ENCODE peak calls at places on chromosome 15, in seven cellular contexts. One of them, this sample, is unnamed.

GRCh38 chr15:92907880-92908279 is 7.8 kb downstream of the CHD2 start:
- DNase-seq in H1: no peak
- DNase-seq in K562: no peak
- DNase-seq in HCT116: no peak
- DNase-seq in SK-N-SH: no peak
- DNase-seq in HepG2: no peak
- DNase-seq in GM12878: no peak
- DNase-seq in this sample: no peak

GRCh38 chr15:96338772-96339661 is 8.5 kb downstream of the NR2F2 start:
- DNase-seq in SK-N-SH: no peak
- DNase-seq in K562: no peak
- DNase-seq in GM12878: no peak
- DNase-seq in H1: no peak
- DNase-seq in HepG2: peak
- DNase-seq in HCT116: no peak
- DNase-seq in this sample: no peak

GRCh38 chr15:33190539-33190938 is 4.0 kb downstream of the FMN1 start:
- DNase-seq in HCT116: no peak
- DNase-seq in H1: no peak
- DNase-seq in GM12878: no peak
- DNase-seq in SK-N-SH: no peak
- DNase-seq in HepG2: no peak
- DNase-seq in K562: no peak
- DNase-seq in this sample: no peak

GRCh38 chr15:25937796-25938195 is 74.7 kb upstream of the ATP10A start:
- DNase-seq in HepG2: no peak
- DNase-seq in H1: no peak
- DNase-seq in HCT116: no peak
- DNase-seq in GM12878: no peak
- DNase-seq in SK-N-SH: no peak
- DNase-seq in K562: no peak
- DNase-seq in this sample: no peak

GRCh38 chr15:38012894-38013293 is 78.5 kb downstream of the TMCO5A start:
- DNase-seq in GM12878: no peak
- DNase-seq in HCT116: no peak
- DNase-seq in K562: no peak
- DNase-seq in HepG2: no peak
- DNase-seq in SK-N-SH: no peak
- DNase-seq in H1: no peak
- DNase-seq in this sample: no peak

GRCh38 chr15:94008101-94009080 is 223.0 kb upstream of the MCTP2 start:
- DNase-seq in K562: no peak
- DNase-seq in GM12878: no peak
- DNase-seq in HCT116: no peak
- DNase-seq in SK-N-SH: no peak
- DNase-seq in HepG2: no peak
- DNase-seq in H1: no peak
- DNase-seq in this sample: no peak

GRCh38 chr15:90388462-90389182 is 580 bp downstream of the IQGAP1 start:
- DNase-seq in H1: no peak
- DNase-seq in SK-N-SH: no peak
- DNase-seq in GM12878: no peak
- DNase-seq in K562: peak
- DNase-seq in HCT116: no peak
- DNase-seq in HepG2: peak
- DNase-seq in this sample: peak

GRCh38 chr15:64634020-64634419 is 141.4 kb downstream of the RBPMS2 start:
- DNase-seq in HCT116: no peak
- DNase-seq in SK-N-SH: no peak
- DNase-seq in HepG2: peak
- DNase-seq in GM12878: peak
- DNase-seq in H1: no peak
- DNase-seq in K562: no peak
- DNase-seq in this sample: no peak

GRCh38 chr15:49900036-49900435 is 219.0 kb downstream of the ATP8B4 start:
- DNase-seq in H1: no peak
- DNase-seq in HepG2: no peak
- DNase-seq in SK-N-SH: no peak
- DNase-seq in K562: no peak
- DNase-seq in HCT116: no peak
- DNase-seq in GM12878: no peak
- DNase-seq in this sample: no peak

GRCh38 chr15:33425149-33425548 is 114.4 kb downstream of the RYR3 start:
- DNase-seq in SK-N-SH: no peak
- DNase-seq in HepG2: no peak
- DNase-seq in HCT116: no peak
- DNase-seq in H1: no peak
- DNase-seq in K562: no peak
- DNase-seq in GM12878: no peak
- DNase-seq in this sample: no peak

GRCh38 chr15:49645937-49646336 is 25.1 kb downstream of the DTWD1 start:
- DNase-seq in HepG2: peak
- DNase-seq in K562: no peak
- DNase-seq in H1: no peak
- DNase-seq in SK-N-SH: no peak
- DNase-seq in HCT116: no peak
- DNase-seq in GM12878: no peak
- DNase-seq in this sample: no peak

GRCh38 chr15:47870956-47871625 is 153.8 kb downstream of the SEMA6D start:
- DNase-seq in SK-N-SH: no peak
- DNase-seq in H1: no peak
- DNase-seq in GM12878: no peak
- DNase-seq in HepG2: no peak
- DNase-seq in K562: no peak
- DNase-seq in HCT116: no peak
- DNase-seq in this sample: no peak

GRCh38 chr15:29687204-29687768 is 135.0 kb downstream of the TJP1 start:
- DNase-seq in H1: no peak
- DNase-seq in HepG2: no peak
- DNase-seq in SK-N-SH: no peak
- DNase-seq in HCT116: no peak
- DNase-seq in GM12878: no peak
- DNase-seq in K562: no peak
- DNase-seq in this sample: no peak

GRCh38 chr15:85793641-85794597 is 806 bp downstream of the KLHL25 start:
- DNase-seq in HCT116: no peak
- DNase-seq in SK-N-SH: peak
- DNase-seq in H1: no peak
- DNase-seq in K562: no peak
- DNase-seq in GM12878: no peak
- DNase-seq in HepG2: peak
- DNase-seq in this sample: no peak

GRCh38 chr15:93479679-93480078 is 390.7 kb upstream of the RGMA start:
- DNase-seq in HepG2: no peak
- DNase-seq in H1: no peak
- DNase-seq in SK-N-SH: no peak
- DNase-seq in K562: no peak
- DNase-seq in HCT116: no peak
- DNase-seq in GM12878: no peak
- DNase-seq in this sample: no peak

GRCh38 chr15:94834494-94834893 is 603.1 kb downstream of the MCTP2 start:
- DNase-seq in K562: no peak
- DNase-seq in HepG2: no peak
- DNase-seq in SK-N-SH: no peak
- DNase-seq in HCT116: no peak
- DNase-seq in GM12878: no peak
- DNase-seq in H1: no peak
- DNase-seq in this sample: no peak

GRCh38 chr15:69855601-69856000 is 242.1 kb downstream of the TLE3 start:
- DNase-seq in HepG2: no peak
- DNase-seq in HCT116: no peak
- DNase-seq in K562: no peak
- DNase-seq in SK-N-SH: peak
- DNase-seq in GM12878: no peak
- DNase-seq in H1: no peak
- DNase-seq in this sample: no peak

GRCh38 chr15:48644498-48644826 is 1.0 kb downstream of the FBN1 start:
- DNase-seq in H1: no peak
- DNase-seq in GM12878: no peak
- DNase-seq in K562: no peak
- DNase-seq in HepG2: no peak
- DNase-seq in SK-N-SH: no peak
- DNase-seq in HCT116: no peak
- DNase-seq in this sample: no peak

GRCh38 chr15:64816452-64816851 is 9.0 kb downstream of the PIF1 start:
- DNase-seq in GM12878: no peak
- DNase-seq in K562: no peak
- DNase-seq in H1: no peak
- DNase-seq in HepG2: peak
- DNase-seq in SK-N-SH: no peak
- DNase-seq in HCT116: no peak
- DNase-seq in this sample: no peak

GRCh38 chr15:91291673-91292072 is 191.6 kb downstream of the SV2B start:
- DNase-seq in SK-N-SH: peak
- DNase-seq in H1: no peak
- DNase-seq in HepG2: no peak
- DNase-seq in HCT116: peak
- DNase-seq in GM12878: no peak
- DNase-seq in K562: peak
- DNase-seq in this sample: no peak

GRCh38 chr15:35394416-35394815 is 151.5 kb downstream of the DPH6 start:
- DNase-seq in SK-N-SH: no peak
- DNase-seq in H1: no peak
- DNase-seq in HepG2: no peak
- DNase-seq in HCT116: no peak
- DNase-seq in GM12878: no peak
- DNase-seq in K562: no peak
- DNase-seq in this sample: no peak

GRCh38 chr15:29170496-29170895 is 99.1 kb downstream of the NSMCE3 start:
- DNase-seq in SK-N-SH: no peak
- DNase-seq in GM12878: no peak
- DNase-seq in H1: no peak
- DNase-seq in HCT116: no peak
- DNase-seq in HepG2: no peak
- DNase-seq in K562: no peak
- DNase-seq in this sample: no peak

GRCh38 chr15:47862402-47862801 is 145.1 kb downstream of the SEMA6D start:
- DNase-seq in HepG2: no peak
- DNase-seq in GM12878: peak
- DNase-seq in SK-N-SH: no peak
- DNase-seq in H1: no peak
- DNase-seq in HCT116: no peak
- DNase-seq in K562: no peak
- DNase-seq in this sample: no peak

DNA sequence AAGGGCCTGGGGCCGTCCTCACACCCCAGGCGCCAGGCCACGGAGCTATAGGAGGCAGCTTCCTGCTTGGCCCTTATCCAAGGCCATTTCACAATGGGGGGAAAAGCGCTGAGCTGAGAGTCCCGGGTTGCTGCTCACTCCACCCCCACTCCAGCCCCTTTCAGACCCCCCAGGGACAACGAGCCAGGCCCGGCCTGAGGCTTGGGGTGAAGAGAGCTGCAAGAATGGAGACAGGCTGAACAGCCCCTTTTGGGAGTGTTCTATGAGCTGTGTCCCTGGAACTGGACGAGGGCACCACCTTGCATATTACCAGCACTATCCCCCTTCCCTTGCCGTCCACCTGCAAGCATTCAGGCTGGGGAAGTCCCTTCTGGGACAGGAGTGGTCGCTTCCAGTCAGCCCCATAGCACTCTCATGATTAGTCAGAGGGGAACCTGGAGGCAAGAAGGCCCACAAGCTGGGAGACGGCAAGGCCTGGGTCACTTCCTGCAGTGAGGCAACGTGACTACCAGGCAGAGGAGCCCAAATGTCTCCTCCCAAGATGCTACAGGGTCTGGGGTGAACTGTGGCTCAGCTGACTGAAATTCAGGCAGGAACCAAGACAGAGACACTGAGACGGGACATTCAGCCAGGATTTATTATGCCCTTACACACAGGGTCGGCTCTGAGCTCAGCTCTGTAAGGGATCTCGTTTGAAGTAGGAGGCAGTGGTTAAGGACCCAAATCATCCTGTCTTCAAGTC is 8.6 kb upstream of the SRP14 start:
- DNase-seq in SK-N-SH: no peak
- DNase-seq in GM12878: peak
- DNase-seq in K562: no peak
- DNase-seq in HCT116: no peak
- DNase-seq in H1: no peak
- DNase-seq in HepG2: no peak
- DNase-seq in this sample: no peak
- TF ChIP-seq JUND in SK-N-SH: no peak
- TF ChIP-seq JUND in GM12878: peak
- TF ChIP-seq JUND in K562: no peak
- TF ChIP-seq JUND in HCT116: no peak
- TF ChIP-seq JUND in H1: no peak
- TF ChIP-seq JUND in HepG2: no peak
- TF ChIP-seq JUND in this sample: no peak

GRCh38 chr15:67185621-67186225 is 68.7 kb downstream of the AAGAB start:
- DNase-seq in SK-N-SH: no peak
- DNase-seq in GM12878: peak
- DNase-seq in K562: no peak
- DNase-seq in HCT116: no peak
- DNase-seq in HepG2: no peak
- DNase-seq in H1: no peak
- DNase-seq in this sample: no peak
- TF ChIP-seq JUND in SK-N-SH: no peak
- TF ChIP-seq JUND in GM12878: no peak
- TF ChIP-seq JUND in K562: no peak
- TF ChIP-seq JUND in HCT116: no peak
- TF ChIP-seq JUND in HepG2: no peak
- TF ChIP-seq JUND in H1: no peak
- TF ChIP-seq JUND in this sample: no peak

GRCh38 chr15:73522011-73522410 is 79.0 kb downstream of the REC114 start:
- DNase-seq in HepG2: no peak
- DNase-seq in SK-N-SH: no peak
- DNase-seq in HCT116: no peak
- DNase-seq in K562: no peak
- DNase-seq in GM12878: no peak
- DNase-seq in H1: no peak
- DNase-seq in this sample: no peak

GRCh38 chr15:73515520-73515919 is 72.6 kb downstream of the REC114 start:
- DNase-seq in H1: no peak
- DNase-seq in SK-N-SH: no peak
- DNase-seq in HepG2: no peak
- DNase-seq in K562: no peak
- DNase-seq in GM12878: no peak
- DNase-seq in HCT116: no peak
- DNase-seq in this sample: no peak

GRCh38 chr15:73518876-73519594 is 76.1 kb downstream of the REC114 start:
- DNase-seq in GM12878: no peak
- DNase-seq in H1: no peak
- DNase-seq in SK-N-SH: no peak
- DNase-seq in HCT116: no peak
- DNase-seq in K562: no peak
- DNase-seq in HepG2: no peak
- DNase-seq in this sample: no peak

GRCh38 chr15:73517566-73517965 is 74.6 kb downstream of the REC114 start:
- DNase-seq in GM12878: no peak
- DNase-seq in HepG2: no peak
- DNase-seq in HCT116: no peak
- DNase-seq in SK-N-SH: no peak
- DNase-seq in H1: no peak
- DNase-seq in K562: no peak
- DNase-seq in this sample: no peak

GRCh38 chr15:73518180-73518862 is 75.4 kb downstream of the REC114 start:
- DNase-seq in HCT116: no peak
- DNase-seq in HepG2: no peak
- DNase-seq in K562: no peak
- DNase-seq in SK-N-SH: no peak
- DNase-seq in H1: peak
- DNase-seq in GM12878: no peak
- DNase-seq in this sample: no peak
- TF ChIP-seq JUND in HCT116: no peak
- TF ChIP-seq JUND in HepG2: no peak
- TF ChIP-seq JUND in K562: no peak
- TF ChIP-seq JUND in SK-N-SH: no peak
- TF ChIP-seq JUND in H1: no peak
- TF ChIP-seq JUND in GM12878: no peak
- TF ChIP-seq JUND in this sample: no peak

GRCh38 chr15:31439328-31439727 is 112.7 kb downstream of the KLF13 start:
- DNase-seq in H1: no peak
- DNase-seq in K562: peak
- DNase-seq in GM12878: no peak
- DNase-seq in SK-N-SH: no peak
- DNase-seq in HCT116: peak
- DNase-seq in HepG2: peak
- DNase-seq in this sample: no peak
- TF ChIP-seq JUND in H1: no peak
- TF ChIP-seq JUND in K562: no peak
- TF ChIP-seq JUND in GM12878: no peak
- TF ChIP-seq JUND in SK-N-SH: no peak
- TF ChIP-seq JUND in HCT116: no peak
- TF ChIP-seq JUND in HepG2: no peak
- TF ChIP-seq JUND in this sample: no peak